ENCODE peak calls at places on chromosome 12, in ten cellular contexts. P is choroid plexus epithelial cell; W is EL; S is endodermal cell; N is GM03348; R is stimulated activated CD4-positive, alpha-beta T cell treated with anti-CD3 and anti-CD28 coated beads, Interleukin-1b, Interleukin-23, amount 100 ng/mL, for 24 hours; K is hepatic stellate cell; E is activated CD8-positive, alpha-beta T cell treated with anti-CD3 and anti-CD28 coated beads for 36 hours; H is hippocampal formation; U is transverse colon. Z is an unnamed sample.
A peak's percentile ranks its signal among the peaks of the same experiment; 100 is the strongest.

GRCh38 chr12:110689601-110690430 is 901 bp upstream of the HVCN1 start:
- DNase-seq in P (peak; percentile 42), W (no peak), S (peak; percentile 92), N (peak; percentile 65), R (no peak), K (peak; percentile 69), E (peak; percentile 73), H (no peak), U (peak; percentile 51), Z (peak; percentile 50)

GRCh38 chr12:130700492-130701401 is 15.4 kb downstream of the RIMBP2 start:
- DNase-seq in P (no peak), W (no peak), S (peak; percentile 39), N (no peak), R (no peak), K (no peak), E (no peak), H (no peak), U (no peak), Z (no peak)

GRCh38 chr12:75764091-75764490 is 252.7 kb upstream of the KRR1 start:
- DNase-seq in P (no peak), W (no peak), S (no peak), N (no peak), R (no peak), K (no peak), E (no peak), H (no peak), U (no peak), Z (no peak)

GRCh38 chr12:108379761-108380160 is 40.6 kb upstream of the CMKLR1 start:
- DNase-seq in P (no peak), W (no peak), S (no peak), N (no peak), R (no peak), K (no peak), E (no peak), H (no peak), U (no peak), Z (no peak)

GRCh38 chr12:113482334-113482733 is 10.7 kb upstream of the LHX5 start:
- DNase-seq in P (no peak), W (no peak), S (peak; percentile 87), N (no peak), R (no peak), K (no peak), E (no peak), H (no peak), U (no peak), Z (no peak)

GRCh38 chr12:80189241-80189640 is 89.9 kb downstream of the OTOGL start:
- DNase-seq in P (peak; percentile 77), W (peak; percentile 76), S (no peak), N (peak; percentile 53), R (no peak), K (peak; percentile 41), E (no peak), H (no peak), U (no peak), Z (no peak)

GRCh38 chr12:58537278-58537677 is 383.0 kb downstream of the LRIG3 start:
- DNase-seq in P (peak; percentile 90), W (peak; percentile 89), S (no peak), N (peak; percentile 45), R (no peak), K (peak; percentile 11), E (no peak), H (no peak), U (no peak), Z (no peak)

GRCh38 chr12:70920251-70920851 is at the start of gene PTPRR:
- DNase-seq in P (peak; percentile 2), W (no peak), S (peak; percentile 89), N (no peak), R (no peak), K (no peak), E (no peak), H (peak; percentile 18), U (no peak), Z (no peak)

GRCh38 chr12:19130224-19131019 is 889 bp downstream of the PLEKHA5 start:
- DNase-seq in P (peak; percentile 28), W (peak; percentile 38), S (peak; percentile 92), N (peak; percentile 68), R (no peak), K (peak; percentile 34), E (peak; percentile 37), H (peak; percentile 40), U (peak; percentile 37), Z (peak; percentile 9)

GRCh38 chr12:105974738-105975137 is 164.0 kb downstream of the NUAK1 start:
- DNase-seq in P (no peak), W (no peak), S (no peak), N (no peak), R (no peak), K (no peak), E (no peak), H (no peak), U (no peak), Z (no peak)

GRCh38 chr12:70535896-70536374 is 101.3 kb downstream of the PTPRB start:
- DNase-seq in P (no peak), W (no peak), S (no peak), N (no peak), R (no peak), K (no peak), E (no peak), H (peak; percentile 74), U (no peak), Z (no peak)

GRCh38 chr12:25957898-25958253 is 606 bp upstream of the RASSF8 start:
- DNase-seq in P (peak; percentile 68), W (peak; percentile 79), S (no peak), N (peak; percentile 67), R (no peak), K (peak; percentile 67), E (peak; percentile 34), H (no peak), U (no peak), Z (peak; percentile 12)

GRCh38 chr12:52648012-52648550 is 3.9 kb downstream of the KRT2 start:
- DNase-seq in P (no peak), W (no peak), S (peak; percentile 37), N (no peak), R (no peak), K (no peak), E (no peak), H (no peak), U (no peak), Z (no peak)

GRCh38 chr12:105466901-105467598 is 136.6 kb downstream of the C12orf75 start:
- DNase-seq in P (peak; percentile 52), W (no peak), S (no peak), N (no peak), R (no peak), K (no peak), E (no peak), H (no peak), U (no peak), Z (no peak)

GRCh38 chr12:90519285-90519684 is 435.7 kb downstream of the CCER1 start:
- DNase-seq in P (no peak), W (no peak), S (no peak), N (no peak), R (no peak), K (no peak), E (no peak), H (no peak), U (no peak), Z (no peak)

GRCh38 chr12:91594715-91595114 is 412.1 kb upstream of the DCN start:
- DNase-seq in P (no peak), W (no peak), S (no peak), N (no peak), R (no peak), K (no peak), E (no peak), H (no peak), U (no peak), Z (no peak)

GRCh38 chr12:3802721-3803120 is 49.8 kb upstream of the CRACR2A start:
- DNase-seq in P (no peak), W (no peak), S (no peak), N (no peak), R (no peak), K (no peak), E (no peak), H (no peak), U (no peak), Z (no peak)

GRCh38 chr12:124536613-124537012 is 30.8 kb downstream of the NCOR2 start:
- DNase-seq in P (peak; percentile 66), W (peak; percentile 46), S (no peak), N (peak; percentile 47), R (no peak), K (no peak), E (no peak), H (no peak), U (no peak), Z (no peak)

GRCh38 chr12:88726806-88727722 is 146.8 kb upstream of the KITLG start:
- DNase-seq in P (no peak), W (peak; percentile 64), S (no peak), N (no peak), R (no peak), K (peak; percentile 11), E (no peak), H (no peak), U (no peak), Z (no peak)

GRCh38 chr12:30926243-30927209 is at the start of gene TSPAN11:
- DNase-seq in P (peak; percentile 50), W (peak; percentile 38), S (peak; percentile 91), N (peak; percentile 85), R (no peak), K (peak; percentile 22), E (peak; percentile 42), H (peak; percentile 22), U (no peak), Z (peak; percentile 12)

GRCh38 chr12:59005195-59005961 is 85.1 kb upstream of the LRIG3 start:
- DNase-seq in P (peak; percentile 41), W (peak; percentile 2), S (no peak), N (peak; percentile 39), R (no peak), K (no peak), E (no peak), H (no peak), U (no peak), Z (no peak)

GRCh38 chr12:121611306-121611705 is 15.0 kb upstream of the ORAI1 start:
- DNase-seq in P (no peak), W (no peak), S (peak; percentile 92), N (no peak), R (no peak), K (no peak), E (peak; percentile 48), H (no peak), U (peak; percentile 19), Z (peak; percentile 51)

GRCh38 chr12:130872179-130873096 is 572 bp downstream of the RAN start:
- DNase-seq in P (peak; percentile 52), W (peak; percentile 29), S (peak; percentile 68), N (peak; percentile 74), R (no peak), K (peak; percentile 45), E (peak; percentile 53), H (peak; percentile 34), U (peak; percentile 37), Z (peak; percentile 60)

GRCh38 chr12:84779169-84779568 is 133.4 kb downstream of the SLC6A15 start:
- DNase-seq in P (no peak), W (no peak), S (no peak), N (no peak), R (no peak), K (no peak), E (no peak), H (no peak), U (no peak), Z (no peak)

GRCh38 chr12:75086086-75087038 is 123.3 kb downstream of the KCNC2 start:
- DNase-seq in P (peak; percentile 3), W (peak; percentile 35), S (no peak), N (peak; percentile 19), R (no peak), K (no peak), E (no peak), H (no peak), U (no peak), Z (no peak)

GRCh38 chr12:105507311-105508035 is 177.0 kb downstream of the C12orf75 start:
- DNase-seq in P (peak; percentile 69), W (no peak), S (no peak), N (no peak), R (no peak), K (no peak), E (no peak), H (no peak), U (no peak), Z (no peak)

GRCh38 chr12:78540621-78541336 is 323.8 kb upstream of the SYT1 start:
- DNase-seq in P (peak; percentile 10), W (peak; percentile 8), S (no peak), N (no peak), R (no peak), K (no peak), E (no peak), H (no peak), U (no peak), Z (no peak)

GRCh38 chr12:116861331-116861730 is 19.9 kb downstream of the HRK start:
- DNase-seq in P (peak; percentile 60), W (peak; percentile 85), S (peak; percentile 77), N (peak; percentile 89), R (no peak), K (peak; percentile 91), E (peak; percentile 74), H (peak; percentile 29), U (peak; percentile 21), Z (peak; percentile 39)